ENCODE peak calls at places on chromosome 21, in four cellular contexts. G is activated gamma-delta T cell treated with Interleukin-2 at 50 U/mL for 16 hours, W is COR-L47, T is WTC11. H is an unnamed sample.

GRCh38 chr21:44802396-44803153 is 955 bp upstream of the UBE2G2 start:
- DNase-seq in G (no peak), T (no peak), W (peak), H (no peak)

GRCh38 chr21:33703750-33704606 is 61.7 kb downstream of the ITSN1 start:
- DNase-seq in W (no peak), T (peak), G (no peak), H (no peak)

GRCh38 chr21:17512245-17513213 is at the start of gene CXADR:
- DNase-seq in G (peak), T (peak), W (peak), H (no peak)

GRCh38 chr21:32868631-32869454 is 97.3 kb upstream of the PAXBP1 start:
- DNase-seq in T (no peak), G (no peak), W (no peak), H (no peak)

GRCh38 chr21:26388731-26389231 is 184.3 kb downstream of the CYYR1 start:
- DNase-seq in G (no peak), W (no peak), T (no peak), H (no peak)

GRCh38 chr21:38878394-38879179 is 72.9 kb downstream of the ETS2 start:
- DNase-seq in G (no peak), T (no peak), W (no peak), H (no peak)

GRCh38 chr21:24514081-24514733 is 1093.1 kb downstream of the MRPL39 start:
- DNase-seq in G (no peak), W (peak), T (no peak), H (no peak)

GRCh38 chr21:26972131-26972707 is 5.3 kb upstream of the ADAMTS5 start:
- DNase-seq in W (no peak), T (no peak), G (no peak), H (no peak)

GRCh38 chr21:27213328-27213727 is 246.4 kb upstream of the ADAMTS5 start:
- DNase-seq in G (no peak), W (no peak), T (no peak), H (no peak)